ENCODE peak calls at places on chromosome 14, in six cellular contexts. One of them, this sample, is unnamed.

GRCh38 chr14:89996963-89997362 is 41.2 kb downstream of the TDP1 start:
- DNase-seq in fibroblast of lung: no peak
- DNase-seq in left ventricle myocardium inferior: no peak
- DNase-seq in H1: no peak
- DNase-seq in transverse colon: no peak
- DNase-seq in A549: no peak
- DNase-seq in this sample: no peak

GRCh38 chr14:95876769-95877490 is at the start of gene TUNAR:
- DNase-seq in fibroblast of lung: peak; percentile 23
- DNase-seq in left ventricle myocardium inferior: no peak
- DNase-seq in H1: peak; percentile 70
- DNase-seq in transverse colon: no peak
- DNase-seq in A549: no peak
- DNase-seq in this sample: no peak

GRCh38 chr14:56797569-56798446 is 12.5 kb downstream of the OTX2 start:
- DNase-seq in fibroblast of lung: no peak
- DNase-seq in left ventricle myocardium inferior: no peak
- DNase-seq in H1: peak; percentile 79
- DNase-seq in transverse colon: no peak
- DNase-seq in A549: no peak
- DNase-seq in this sample: no peak

GRCh38 chr14:53152627-53152908 is 555 bp downstream of the DDHD1 start:
- DNase-seq in fibroblast of lung: no peak
- DNase-seq in left ventricle myocardium inferior: no peak
- DNase-seq in H1: no peak
- DNase-seq in transverse colon: no peak
- DNase-seq in A549: no peak
- DNase-seq in this sample: no peak

GRCh38 chr14:100562751-100563150 is 24.5 kb downstream of the BEGAIN start:
- DNase-seq in fibroblast of lung: no peak
- DNase-seq in left ventricle myocardium inferior: no peak
- DNase-seq in H1: no peak
- DNase-seq in transverse colon: no peak
- DNase-seq in A549: no peak
- DNase-seq in this sample: no peak

GRCh38 chr14:103198429-103199140 is 75.3 kb downstream of the TNFAIP2 start:
- DNase-seq in fibroblast of lung: peak; percentile 47
- DNase-seq in left ventricle myocardium inferior: no peak
- DNase-seq in H1: no peak
- DNase-seq in transverse colon: no peak
- DNase-seq in A549: peak; percentile 27
- DNase-seq in this sample: no peak

GRCh38 chr14:103543140-103543539 is 14.1 kb downstream of the TRMT61A start:
- DNase-seq in fibroblast of lung: no peak
- DNase-seq in left ventricle myocardium inferior: no peak
- DNase-seq in H1: no peak
- DNase-seq in transverse colon: no peak
- DNase-seq in A549: no peak
- DNase-seq in this sample: no peak

GRCh38 chr14:66105819-66106218 is 380.4 kb upstream of the CCDC196 start:
- DNase-seq in fibroblast of lung: peak; percentile 64
- DNase-seq in left ventricle myocardium inferior: no peak
- DNase-seq in H1: no peak
- DNase-seq in transverse colon: no peak
- DNase-seq in A549: no peak
- DNase-seq in this sample: no peak

GRCh38 chr14:34465069-34465859 is 3.2 kb upstream of the SPTSSA start:
- DNase-seq in fibroblast of lung: peak; percentile 24
- DNase-seq in left ventricle myocardium inferior: no peak
- DNase-seq in H1: no peak
- DNase-seq in transverse colon: no peak
- DNase-seq in A549: no peak
- DNase-seq in this sample: no peak

GRCh38 chr14:90301580-90302181 is 30.1 kb downstream of the NRDE2 start:
- DNase-seq in fibroblast of lung: peak; percentile 59
- DNase-seq in left ventricle myocardium inferior: no peak
- DNase-seq in H1: no peak
- DNase-seq in transverse colon: no peak
- DNase-seq in A549: peak; percentile 38
- DNase-seq in this sample: no peak

GRCh38 chr14:95547272-95547625 is 12.4 kb downstream of the GLRX5 start:
- DNase-seq in fibroblast of lung: no peak
- DNase-seq in left ventricle myocardium inferior: no peak
- DNase-seq in H1: no peak
- DNase-seq in transverse colon: no peak
- DNase-seq in A549: no peak
- DNase-seq in this sample: no peak

DNA sequence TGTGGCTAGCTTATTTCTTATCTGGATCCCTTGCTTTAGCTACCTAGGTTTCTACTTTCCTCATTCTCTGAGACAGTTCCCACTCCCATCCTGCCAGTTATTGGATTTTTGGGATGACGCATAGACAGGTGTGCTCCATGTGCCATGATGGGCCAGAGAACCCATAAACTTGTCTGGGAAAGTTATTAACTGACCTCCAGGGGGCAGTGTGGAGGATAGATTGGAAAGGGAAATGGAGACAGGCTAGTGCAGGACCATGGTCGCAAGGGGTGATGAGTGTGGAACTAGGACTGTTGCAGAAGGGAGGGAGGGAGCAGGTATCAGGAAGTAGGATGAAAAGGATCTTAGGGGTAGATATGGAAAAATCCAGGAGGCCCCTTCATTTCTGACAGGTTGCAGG is 80.3 kb downstream of the ESRRB start:
- DNase-seq in fibroblast of lung: no peak
- DNase-seq in left ventricle myocardium inferior: no peak
- DNase-seq in H1: peak; percentile 81
- DNase-seq in transverse colon: no peak
- DNase-seq in A549: peak; percentile 53
- DNase-seq in this sample: no peak
- TF ChIP-seq CTCF in fibroblast of lung: peak; percentile 40
- TF ChIP-seq CTCF in left ventricle myocardium inferior: peak; percentile 62
- TF ChIP-seq CTCF in H1: peak; percentile 58
- TF ChIP-seq CTCF in transverse colon: peak; percentile 40
- TF ChIP-seq CTCF in A549: peak; percentile 37
- TF ChIP-seq CTCF in this sample: peak; percentile 47

DNA sequence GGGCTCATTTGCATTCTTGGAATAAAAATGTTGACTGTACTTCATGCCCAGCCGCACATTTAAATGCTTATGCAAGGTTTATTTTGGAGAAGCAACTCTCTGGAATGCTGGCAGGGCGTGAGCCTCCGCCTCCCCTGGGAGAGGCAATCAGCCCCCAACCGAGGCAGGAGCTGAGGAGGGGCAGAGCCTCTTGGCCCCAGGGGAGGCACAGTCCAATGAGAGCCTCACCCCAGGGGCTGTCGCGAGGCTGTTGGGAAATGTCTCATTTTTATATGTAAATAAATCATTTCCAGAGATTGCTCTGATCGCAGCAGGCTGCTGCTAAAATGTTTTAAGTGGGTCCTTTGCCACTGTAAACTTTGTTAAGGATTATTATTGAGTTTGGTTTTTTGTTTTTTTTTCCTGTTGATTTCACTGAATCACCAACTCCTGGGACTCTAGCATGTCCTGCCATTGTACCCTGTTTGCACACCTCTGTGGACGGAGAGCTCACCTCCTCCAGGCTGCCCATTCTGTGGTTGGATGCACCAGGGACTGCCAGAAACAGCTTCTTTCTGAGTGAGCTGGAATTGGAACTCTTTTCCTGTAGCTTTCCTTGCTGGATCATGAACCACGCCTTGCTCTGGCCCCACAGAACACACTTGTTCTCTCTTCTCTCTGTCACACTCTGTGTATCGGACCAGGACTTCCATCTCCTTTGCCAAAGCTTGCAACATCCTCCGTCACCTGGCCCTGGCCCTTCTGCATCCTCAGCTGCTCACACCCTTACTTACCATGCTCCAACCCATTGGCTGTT is 46.9 kb upstream of the FAM181A start:
- DNase-seq in fibroblast of lung: peak; percentile 2
- DNase-seq in left ventricle myocardium inferior: no peak
- DNase-seq in H1: no peak
- DNase-seq in transverse colon: no peak
- DNase-seq in A549: no peak
- DNase-seq in this sample: no peak
- H3K4me3 ChIP-seq in fibroblast of lung: no peak overlapping the region
- H3K4me3 ChIP-seq in left ventricle myocardium inferior: peak overlapping the region; percentile 18
- H3K4me3 ChIP-seq in H1: no peak overlapping the region
- H3K4me3 ChIP-seq in transverse colon: no peak overlapping the region
- H3K4me3 ChIP-seq in A549: no peak overlapping the region
- H3K4me3 ChIP-seq in this sample: peak overlapping the region; percentile 5

GRCh38 chr14:67602071-67602470 is 2.0 kb upstream of the PIGH start:
- DNase-seq in fibroblast of lung: no peak
- DNase-seq in left ventricle myocardium inferior: no peak
- DNase-seq in H1: no peak
- DNase-seq in transverse colon: no peak
- DNase-seq in A549: no peak
- DNase-seq in this sample: no peak

GRCh38 chr14:67607646-67608045 is 7.6 kb upstream of the PIGH start:
- DNase-seq in fibroblast of lung: no peak
- DNase-seq in left ventricle myocardium inferior: no peak
- DNase-seq in H1: no peak
- DNase-seq in transverse colon: no peak
- DNase-seq in A549: no peak
- DNase-seq in this sample: no peak

GRCh38 chr14:67599698-67600561 is at the start of gene PIGH:
- DNase-seq in fibroblast of lung: peak; percentile 82
- DNase-seq in left ventricle myocardium inferior: peak; percentile 91
- DNase-seq in H1: peak; percentile 95
- DNase-seq in transverse colon: peak; percentile 95
- DNase-seq in A549: peak; percentile 91
- DNase-seq in this sample: peak; percentile 84

GRCh38 chr14:67602995-67603545 is 3.0 kb upstream of the PIGH start:
- DNase-seq in fibroblast of lung: no peak
- DNase-seq in left ventricle myocardium inferior: no peak
- DNase-seq in H1: no peak
- DNase-seq in transverse colon: no peak
- DNase-seq in A549: no peak
- DNase-seq in this sample: no peak
- H3K27ac ChIP-seq in fibroblast of lung: no peak overlapping the region
- H3K27ac ChIP-seq in left ventricle myocardium inferior: no peak overlapping the region
- H3K27ac ChIP-seq in H1: no peak overlapping the region
- H3K27ac ChIP-seq in transverse colon: no peak overlapping the region
- H3K27ac ChIP-seq in A549: no peak overlapping the region
- H3K27ac ChIP-seq in this sample: no peak overlapping the region

GRCh38 chr14:54812661-54813060 is 90.0 kb downstream of the GCH1 start:
- DNase-seq in fibroblast of lung: no peak
- DNase-seq in left ventricle myocardium inferior: no peak
- DNase-seq in H1: no peak
- DNase-seq in transverse colon: no peak
- DNase-seq in A549: no peak
- DNase-seq in this sample: no peak

GRCh38 chr14:54813081-54813480 is 89.5 kb downstream of the GCH1 start:
- DNase-seq in fibroblast of lung: no peak
- DNase-seq in left ventricle myocardium inferior: no peak
- DNase-seq in H1: no peak
- DNase-seq in transverse colon: no peak
- DNase-seq in A549: no peak
- DNase-seq in this sample: no peak

GRCh38 chr14:54815016-54815415 is 87.6 kb downstream of the GCH1 start:
- DNase-seq in fibroblast of lung: peak; percentile 67
- DNase-seq in left ventricle myocardium inferior: no peak
- DNase-seq in H1: no peak
- DNase-seq in transverse colon: no peak
- DNase-seq in A549: no peak
- DNase-seq in this sample: no peak

GRCh38 chr14:54815531-54815930 is 87.1 kb downstream of the GCH1 start:
- DNase-seq in fibroblast of lung: no peak
- DNase-seq in left ventricle myocardium inferior: no peak
- DNase-seq in H1: no peak
- DNase-seq in transverse colon: no peak
- DNase-seq in A549: no peak
- DNase-seq in this sample: no peak

GRCh38 chr14:54814076-54814475 is 88.5 kb downstream of the GCH1 start:
- DNase-seq in fibroblast of lung: no peak
- DNase-seq in left ventricle myocardium inferior: no peak
- DNase-seq in H1: peak; percentile 83
- DNase-seq in transverse colon: no peak
- DNase-seq in A549: no peak
- DNase-seq in this sample: no peak
- TF ChIP-seq CTCF in fibroblast of lung: no peak
- TF ChIP-seq CTCF in left ventricle myocardium inferior: no peak
- TF ChIP-seq CTCF in H1: peak; percentile 56
- TF ChIP-seq CTCF in transverse colon: no peak
- TF ChIP-seq CTCF in A549: peak; percentile 19
- TF ChIP-seq CTCF in this sample: peak; percentile 11

GRCh38 chr14:49593016-49593415 is 5.7 kb upstream of the LRR1 start:
- DNase-seq in fibroblast of lung: peak; percentile 72
- DNase-seq in left ventricle myocardium inferior: no peak
- DNase-seq in H1: no peak
- DNase-seq in transverse colon: no peak
- DNase-seq in A549: no peak
- DNase-seq in this sample: no peak
- H3K4me3 ChIP-seq in fibroblast of lung: no peak overlapping the region
- H3K4me3 ChIP-seq in left ventricle myocardium inferior: no peak overlapping the region
- H3K4me3 ChIP-seq in H1: no peak overlapping the region
- H3K4me3 ChIP-seq in transverse colon: no peak overlapping the region
- H3K4me3 ChIP-seq in A549: no peak overlapping the region
- H3K4me3 ChIP-seq in this sample: no peak overlapping the region

DNA sequence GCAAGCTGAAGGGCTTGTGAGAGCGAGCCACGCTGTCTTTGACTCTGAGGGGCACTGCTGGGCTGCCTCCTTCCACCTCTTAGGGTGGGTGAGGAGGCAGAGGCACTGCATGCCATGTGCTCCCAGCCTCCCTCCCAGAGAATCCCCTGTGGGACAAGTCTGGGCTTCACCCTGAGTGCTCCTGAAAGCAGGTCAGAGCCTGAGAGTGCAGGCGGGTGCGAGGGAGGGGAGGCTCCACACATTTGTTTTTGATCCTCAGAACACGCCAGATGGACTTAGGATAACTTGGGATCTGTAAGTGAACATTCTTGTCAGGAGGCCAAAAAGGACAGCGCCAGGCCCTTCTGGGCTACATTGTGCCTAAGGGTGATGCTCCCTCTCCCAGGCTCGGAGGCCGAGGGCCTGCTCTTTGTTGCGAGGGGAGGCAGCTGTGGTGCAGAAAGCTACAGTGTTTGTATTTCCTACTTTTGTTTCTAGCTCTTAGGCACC is 155.4 kb downstream of the TMX1 start:
- DNase-seq in fibroblast of lung: peak; percentile 86
- DNase-seq in left ventricle myocardium inferior: peak; percentile 65
- DNase-seq in H1: peak; percentile 54
- DNase-seq in transverse colon: peak; percentile 25
- DNase-seq in A549: no peak
- DNase-seq in this sample: peak; percentile 99
- H3K27ac ChIP-seq in fibroblast of lung: peak overlapping the region; percentile 97
- H3K27ac ChIP-seq in left ventricle myocardium inferior: peak overlapping the region; percentile 77
- H3K27ac ChIP-seq in H1: no peak overlapping the region
- H3K27ac ChIP-seq in transverse colon: peak overlapping the region; percentile 82
- H3K27ac ChIP-seq in A549: peak overlapping the region; percentile 88
- H3K27ac ChIP-seq in this sample: peak overlapping the region; percentile 100

DNA sequence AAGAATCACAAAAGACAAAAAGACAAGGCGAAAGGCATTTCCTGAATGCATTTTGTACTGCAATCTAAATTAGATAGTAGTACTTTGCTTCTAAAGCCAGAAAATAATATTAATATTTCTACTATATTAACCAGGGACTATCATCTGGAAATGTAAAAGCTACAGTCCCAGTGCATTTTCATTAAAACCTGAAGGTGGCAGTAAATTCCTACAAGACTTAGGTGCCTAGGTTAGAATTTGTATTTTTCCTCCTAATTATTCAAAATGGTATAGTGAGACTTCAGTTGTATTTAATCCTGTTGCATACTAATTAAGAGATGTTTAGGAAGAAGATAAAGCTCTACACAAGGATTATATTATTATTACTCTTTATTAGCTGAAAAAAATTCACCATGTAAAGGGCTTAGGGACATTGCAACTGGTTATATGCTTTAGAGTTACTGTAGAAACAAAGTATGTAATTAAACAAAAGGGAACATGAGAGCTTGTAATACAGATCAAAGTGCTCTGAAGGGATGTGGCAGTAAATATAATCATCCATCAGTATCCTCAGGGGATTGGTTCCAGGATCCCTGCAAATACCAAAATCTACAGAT is 53.6 kb downstream of the BRMS1L start:
- DNase-seq in fibroblast of lung: no peak
- DNase-seq in left ventricle myocardium inferior: no peak
- DNase-seq in H1: no peak
- DNase-seq in transverse colon: no peak
- DNase-seq in A549: peak; percentile 36
- DNase-seq in this sample: no peak
- TF ChIP-seq CTCF in fibroblast of lung: peak; percentile 53
- TF ChIP-seq CTCF in left ventricle myocardium inferior: peak; percentile 50
- TF ChIP-seq CTCF in H1: peak; percentile 19
- TF ChIP-seq CTCF in transverse colon: peak; percentile 30
- TF ChIP-seq CTCF in A549: peak; percentile 67
- TF ChIP-seq CTCF in this sample: peak; percentile 91

This sample was measured in RWPE2.